ENCODE peak calls at places on chromosomes 7 and 10, in six cellular contexts. One of them, this sample, is unnamed.

GRCh38 chr7:24715661-24716479 is 41.4 kb downstream of the GSDME start:
- DNase-seq in K562: peak
- DNase-seq in H1: peak
- DNase-seq in GM12878: peak
- DNase-seq in HepG2: peak
- DNase-seq in GM12891: no peak
- DNase-seq in this sample: no peak

GRCh38 chr10:29681700-29682444 is 47.1 kb upstream of the SVIL start:
- DNase-seq in H1: no peak
- DNase-seq in HepG2: no peak
- DNase-seq in GM12878: no peak
- DNase-seq in GM12891: no peak
- DNase-seq in K562: no peak
- DNase-seq in this sample: no peak

GRCh38 chr10:46557319-46558140 is 1.1 kb upstream of the GPRIN2 start:
- DNase-seq in GM12878: no peak
- DNase-seq in GM12891: no peak
- DNase-seq in H1: peak
- DNase-seq in HepG2: no peak
- DNase-seq in K562: no peak
- DNase-seq in this sample: no peak

GRCh38 chr7:6252310-6252709 is 20.1 kb downstream of the CYTH3 start:
- DNase-seq in GM12891: no peak
- DNase-seq in GM12878: no peak
- DNase-seq in K562: no peak
- DNase-seq in H1: no peak
- DNase-seq in HepG2: no peak
- DNase-seq in this sample: no peak

GRCh38 chr7:156460861-156461632 is 179.5 kb upstream of the RNF32 start:
- DNase-seq in K562: no peak
- DNase-seq in H1: no peak
- DNase-seq in GM12891: no peak
- DNase-seq in HepG2: peak
- DNase-seq in GM12878: no peak
- DNase-seq in this sample: no peak

GRCh38 chr7:29345590-29345989 is 151.0 kb downstream of the CHN2 start:
- DNase-seq in HepG2: peak
- DNase-seq in K562: no peak
- DNase-seq in GM12891: no peak
- DNase-seq in GM12878: no peak
- DNase-seq in H1: peak
- DNase-seq in this sample: no peak

GRCh38 chr7:39733881-39734571 is 110.7 kb downstream of the RALA start:
- DNase-seq in K562: no peak
- DNase-seq in GM12878: no peak
- DNase-seq in H1: no peak
- DNase-seq in HepG2: peak
- DNase-seq in GM12891: no peak
- DNase-seq in this sample: no peak

GRCh38 chr7:99699946-99700345 is 20.1 kb upstream of the CYP3A5 start:
- DNase-seq in K562: no peak
- DNase-seq in HepG2: no peak
- DNase-seq in GM12878: no peak
- DNase-seq in H1: no peak
- DNase-seq in GM12891: no peak
- DNase-seq in this sample: no peak

GRCh38 chr7:132757778-132758177 is 181.5 kb upstream of the PLXNA4 start:
- DNase-seq in HepG2: no peak
- DNase-seq in GM12878: no peak
- DNase-seq in GM12891: no peak
- DNase-seq in K562: no peak
- DNase-seq in H1: no peak
- DNase-seq in this sample: no peak
- TF ChIP-seq POLR2AphosphoS5 in HepG2: no peak
- TF ChIP-seq POLR2AphosphoS5 in GM12878: no peak
- TF ChIP-seq POLR2AphosphoS5 in GM12891: no peak
- TF ChIP-seq POLR2AphosphoS5 in K562: no peak
- TF ChIP-seq POLR2AphosphoS5 in H1: no peak
- TF ChIP-seq POLR2AphosphoS5 in this sample: no peak

GRCh38 chr10:101042667-101043355 is 11.8 kb downstream of the SFXN3 start:
- DNase-seq in K562: peak
- DNase-seq in H1: peak
- DNase-seq in GM12891: peak
- DNase-seq in GM12878: peak
- DNase-seq in HepG2: peak
- DNase-seq in this sample: peak
- TF ChIP-seq POLR2A in K562: peak
- TF ChIP-seq POLR2A in H1: no peak
- TF ChIP-seq POLR2A in GM12891: peak
- TF ChIP-seq POLR2A in GM12878: peak
- TF ChIP-seq POLR2A in HepG2: peak
- TF ChIP-seq POLR2A in this sample: peak

GRCh38 chr7:1670894-1671875 is 1.1 kb downstream of the ELFN1 start:
- DNase-seq in GM12891: no peak
- DNase-seq in GM12878: no peak
- DNase-seq in K562: no peak
- DNase-seq in HepG2: no peak
- DNase-seq in H1: peak
- DNase-seq in this sample: no peak
- TF ChIP-seq TAF1 in GM12891: no peak
- TF ChIP-seq TAF1 in GM12878: no peak
- TF ChIP-seq TAF1 in K562: no peak
- TF ChIP-seq TAF1 in HepG2: no peak
- TF ChIP-seq TAF1 in H1: no peak
- TF ChIP-seq TAF1 in this sample: no peak

GRCh38 chr7:107960306-107960705 is 42.7 kb downstream of the LAMB1 start:
- DNase-seq in HepG2: no peak
- DNase-seq in GM12878: no peak
- DNase-seq in K562: no peak
- DNase-seq in H1: no peak
- DNase-seq in GM12891: no peak
- DNase-seq in this sample: no peak
- TF ChIP-seq POLR2AphosphoS5 in HepG2: no peak
- TF ChIP-seq POLR2AphosphoS5 in GM12878: no peak
- TF ChIP-seq POLR2AphosphoS5 in K562: no peak
- TF ChIP-seq POLR2AphosphoS5 in H1: no peak
- TF ChIP-seq POLR2AphosphoS5 in GM12891: no peak
- TF ChIP-seq POLR2AphosphoS5 in this sample: no peak

GRCh38 chr10:65566906-65567305 is 1358.9 kb upstream of the LRRTM3 start:
- DNase-seq in HepG2: no peak
- DNase-seq in GM12878: no peak
- DNase-seq in K562: no peak
- DNase-seq in H1: no peak
- DNase-seq in GM12891: no peak
- DNase-seq in this sample: no peak

GRCh38 chr10:65565246-65565645 is 1360.6 kb upstream of the LRRTM3 start:
- DNase-seq in H1: no peak
- DNase-seq in GM12891: no peak
- DNase-seq in K562: no peak
- DNase-seq in GM12878: no peak
- DNase-seq in HepG2: no peak
- DNase-seq in this sample: no peak

GRCh38 chr10:65571011-65571570 is 1354.7 kb upstream of the LRRTM3 start:
- DNase-seq in GM12878: no peak
- DNase-seq in K562: no peak
- DNase-seq in H1: no peak
- DNase-seq in GM12891: no peak
- DNase-seq in HepG2: peak
- DNase-seq in this sample: no peak

GRCh38 chr10:65570143-65571010 is 1355.5 kb upstream of the LRRTM3 start:
- DNase-seq in GM12878: no peak
- DNase-seq in HepG2: peak
- DNase-seq in K562: no peak
- DNase-seq in H1: peak
- DNase-seq in GM12891: no peak
- DNase-seq in this sample: no peak
- TF ChIP-seq POLR2A in GM12878: no peak
- TF ChIP-seq POLR2A in HepG2: peak
- TF ChIP-seq POLR2A in K562: no peak
- TF ChIP-seq POLR2A in H1: peak
- TF ChIP-seq POLR2A in GM12891: no peak
- TF ChIP-seq POLR2A in this sample: no peak

GRCh38 chr10:128147669-128148068 is 21.4 kb upstream of the MKI67 start:
- DNase-seq in K562: no peak
- DNase-seq in H1: no peak
- DNase-seq in GM12891: no peak
- DNase-seq in HepG2: no peak
- DNase-seq in GM12878: no peak
- DNase-seq in this sample: no peak

GRCh38 chr10:128147064-128147463 is 20.8 kb upstream of the MKI67 start:
- DNase-seq in H1: no peak
- DNase-seq in K562: no peak
- DNase-seq in GM12891: no peak
- DNase-seq in GM12878: peak
- DNase-seq in HepG2: no peak
- DNase-seq in this sample: no peak

GRCh38 chr10:128140425-128140824 is 14.2 kb upstream of the MKI67 start:
- DNase-seq in K562: no peak
- DNase-seq in HepG2: no peak
- DNase-seq in GM12878: no peak
- DNase-seq in H1: no peak
- DNase-seq in GM12891: no peak
- DNase-seq in this sample: no peak

GRCh38 chr10:128143531-128143930 is 17.3 kb upstream of the MKI67 start:
- DNase-seq in GM12891: no peak
- DNase-seq in GM12878: no peak
- DNase-seq in K562: no peak
- DNase-seq in HepG2: no peak
- DNase-seq in H1: no peak
- DNase-seq in this sample: no peak

GRCh38 chr10:128144547-128144946 is 18.3 kb upstream of the MKI67 start:
- DNase-seq in K562: no peak
- DNase-seq in GM12878: no peak
- DNase-seq in H1: no peak
- DNase-seq in GM12891: no peak
- DNase-seq in HepG2: no peak
- DNase-seq in this sample: no peak
- TF ChIP-seq TAF1 in K562: no peak
- TF ChIP-seq TAF1 in GM12878: no peak
- TF ChIP-seq TAF1 in H1: no peak
- TF ChIP-seq TAF1 in GM12891: no peak
- TF ChIP-seq TAF1 in HepG2: no peak
- TF ChIP-seq TAF1 in this sample: no peak

GRCh38 chr10:27709304-27709703 is 36.3 kb downstream of the MKX start:
- DNase-seq in GM12891: no peak
- DNase-seq in K562: no peak
- DNase-seq in GM12878: no peak
- DNase-seq in HepG2: no peak
- DNase-seq in H1: no peak
- DNase-seq in this sample: no peak
- TF ChIP-seq POLR2AphosphoS5 in GM12891: no peak
- TF ChIP-seq POLR2AphosphoS5 in K562: no peak
- TF ChIP-seq POLR2AphosphoS5 in GM12878: no peak
- TF ChIP-seq POLR2AphosphoS5 in HepG2: no peak
- TF ChIP-seq POLR2AphosphoS5 in H1: no peak
- TF ChIP-seq POLR2AphosphoS5 in this sample: no peak

GRCh38 chr7:26189697-26190096 is 10.8 kb downstream of the HNRNPA2B1 start:
- DNase-seq in GM12891: no peak
- DNase-seq in GM12878: no peak
- DNase-seq in H1: no peak
- DNase-seq in HepG2: no peak
- DNase-seq in K562: no peak
- DNase-seq in this sample: no peak
- TF ChIP-seq POLR2A in GM12891: no peak
- TF ChIP-seq POLR2A in GM12878: no peak
- TF ChIP-seq POLR2A in H1: no peak
- TF ChIP-seq POLR2A in HepG2: no peak
- TF ChIP-seq POLR2A in K562: peak
- TF ChIP-seq POLR2A in this sample: no peak

DNA sequence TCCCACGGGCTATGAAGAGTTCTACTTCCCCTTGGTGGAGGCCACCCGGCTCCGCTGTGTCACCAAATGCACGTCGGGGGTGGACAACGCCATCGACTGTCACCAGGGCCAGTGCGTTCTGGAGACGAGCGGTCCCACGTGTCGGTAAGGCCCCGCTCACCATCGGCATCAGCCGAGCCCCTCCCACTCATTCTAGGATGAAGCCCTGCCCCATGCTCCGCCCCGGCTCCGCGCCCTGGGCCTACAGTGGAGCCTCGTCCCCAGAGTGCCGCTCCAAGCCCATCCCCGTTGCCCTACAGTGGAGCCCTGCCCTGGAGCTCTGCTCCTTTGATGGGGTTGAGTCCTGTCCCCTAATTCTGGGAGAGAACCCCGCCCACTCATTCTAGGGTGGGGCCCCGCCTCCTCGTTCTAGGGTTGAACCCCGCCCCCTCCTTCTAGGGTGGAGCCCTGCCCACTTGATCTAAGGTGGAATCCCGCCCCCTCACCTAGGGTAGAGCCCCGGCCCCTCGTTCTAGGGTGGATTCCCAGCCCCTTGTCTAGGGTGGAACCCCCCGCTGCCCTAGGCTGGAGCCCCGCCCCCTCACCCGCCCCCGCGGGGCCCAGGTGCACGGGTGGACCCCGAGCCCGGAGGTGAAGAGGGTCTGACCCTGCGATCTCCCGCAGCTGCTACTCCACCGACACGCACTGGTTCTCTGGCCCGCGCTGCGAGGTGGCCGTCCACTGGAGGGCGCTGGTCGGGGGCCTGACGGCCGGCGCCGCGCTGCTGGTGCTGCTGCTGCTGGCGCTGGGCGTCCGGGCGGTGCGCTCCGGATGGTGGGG is 3.4 kb upstream of the MUC12 start:
- DNase-seq in GM12891: peak
- DNase-seq in HepG2: peak
- DNase-seq in GM12878: no peak
- DNase-seq in K562: peak
- DNase-seq in H1: peak
- DNase-seq in this sample: peak
- TF ChIP-seq TAF1 in GM12891: no peak
- TF ChIP-seq TAF1 in HepG2: no peak
- TF ChIP-seq TAF1 in GM12878: no peak
- TF ChIP-seq TAF1 in K562: no peak
- TF ChIP-seq TAF1 in H1: peak
- TF ChIP-seq TAF1 in this sample: no peak